ENCODE peak calls at places on chromosomes 5 and 9, in six cellular contexts. O is tibial artery, H is HAP-1, K is astrocyte, Q is epithelial cell of esophagus, Y is kidney. S is an unnamed sample.
A peak's percentile ranks its signal among the peaks of the same experiment; 100 is the strongest.

GRCh38 chr5:14449052-14449661 is 132.4 kb upstream of the OTULINL start:
- DNase-seq in O (no peak), H (no peak), K (peak; percentile 97), Q (peak; percentile 10), Y (no peak), S (no peak)

GRCh38 chr5:41856644-41857491 is 13.4 kb downstream of the OXCT1 start:
- DNase-seq in O (peak; percentile 36), H (peak; percentile 58), K (peak; percentile 16), Q (peak; percentile 77), Y (no peak), S (no peak)

GRCh38 chr5:103669615-103670014 is 107.0 kb upstream of the NUDT12 start:
- DNase-seq in O (no peak), H (no peak), K (no peak), Q (no peak), Y (no peak), S (no peak)

GRCh38 chr5:131821221-131821620 is 24.4 kb upstream of the FNIP1 start:
- DNase-seq in O (no peak), H (no peak), K (peak; percentile 66), Q (no peak), Y (no peak), S (no peak)

GRCh38 chr5:40278881-40279280 is 400.8 kb upstream of the PTGER4 start:
- DNase-seq in O (no peak), H (no peak), K (no peak), Q (no peak), Y (no peak), S (no peak)

GRCh38 chr5:88883566-88884434 is 816 bp upstream of the MEF2C start:
- DNase-seq in O (peak; percentile 76), H (peak; percentile 71), K (peak; percentile 72), Q (peak; percentile 51), Y (peak; percentile 84), S (no peak)

GRCh38 chr9:37996050-37996811 is 72.8 kb downstream of the SHB start:
- DNase-seq in O (no peak), H (no peak), K (no peak), Q (no peak), Y (peak; percentile 23), S (no peak)

GRCh38 chr9:124371183-124371582 is 44.1 kb downstream of the PSMB7 start:
- DNase-seq in O (no peak), H (no peak), K (peak; percentile 52), Q (peak; percentile 49), Y (no peak), S (no peak)

GRCh38 chr9:95764920-95765319 is 110.6 kb upstream of the ERCC6L2 start:
- DNase-seq in O (no peak), H (no peak), K (no peak), Q (peak; percentile 72), Y (no peak), S (no peak)

GRCh38 chr5:143016777-143017374 is 246.7 kb downstream of the ARHGAP26 start:
- DNase-seq in O (peak; percentile 32), H (no peak), K (peak; percentile 44), Q (peak; percentile 74), Y (no peak), S (no peak)

GRCh38 chr9:76895186-76895585 is 10.7 kb downstream of the PRUNE2 start:
- DNase-seq in O (no peak), H (no peak), K (no peak), Q (no peak), Y (no peak), S (no peak)

GRCh38 chr9:5931657-5932056 is 41.0 kb downstream of the MLANA start:
- DNase-seq in O (no peak), H (no peak), K (no peak), Q (no peak), Y (no peak), S (no peak)

GRCh38 chr5:1214163-1214935 is 10.8 kb upstream of the SLC6A18 start:
- DNase-seq in O (no peak), H (no peak), K (no peak), Q (no peak), Y (peak; percentile 72), S (no peak)

GRCh38 chr5:74296685-74297084 is 343.8 kb downstream of the ENC1 start:
- DNase-seq in O (no peak), H (no peak), K (no peak), Q (peak; percentile 60), Y (no peak), S (no peak)

GRCh38 chr5:104048231-104048630 is 485.6 kb upstream of the NUDT12 start:
- DNase-seq in O (no peak), H (no peak), K (peak; percentile 55), Q (no peak), Y (no peak), S (no peak)

GRCh38 chr5:10046681-10047080 is 203.0 kb downstream of the ATPSCKMT start:
- DNase-seq in O (no peak), H (no peak), K (no peak), Q (no peak), Y (no peak), S (no peak)

GRCh38 chr9:108662090-108662875 is 193.5 kb downstream of the ACTL7B start:
- DNase-seq in O (no peak), H (no peak), K (no peak), Q (peak; percentile 27), Y (no peak), S (no peak)

GRCh38 chr5:42749020-42749419 is 7.6 kb upstream of the CCDC152 start:
- DNase-seq in O (no peak), H (no peak), K (no peak), Q (no peak), Y (no peak), S (no peak)

GRCh38 chr5:112823656-112824055 is 37.4 kb upstream of the SRP19 start:
- DNase-seq in O (no peak), H (no peak), K (no peak), Q (peak; percentile 68), Y (no peak), S (no peak)

GRCh38 chr5:1745190-1745805 is 54.3 kb downstream of the MRPL36 start:
- DNase-seq in O (peak; percentile 17), H (no peak), K (no peak), Q (no peak), Y (peak; percentile 58), S (no peak)

GRCh38 chr9:16029056-16029615 is 476.3 kb downstream of the CCDC171 start:
- DNase-seq in O (no peak), H (no peak), K (peak; percentile 50), Q (no peak), Y (no peak), S (no peak)

GRCh38 chr9:3261484-3261883 is 264.3 kb downstream of the RFX3 start:
- DNase-seq in O (no peak), H (no peak), K (no peak), Q (peak; percentile 1), Y (no peak), S (no peak)

GRCh38 chr9:135075234-135076142 is 12.0 kb upstream of the OLFM1 start:
- DNase-seq in O (peak; percentile 59), H (no peak), K (no peak), Q (no peak), Y (peak; percentile 86), S (no peak)

GRCh38 chr9:135076143-135076875 is 11.2 kb upstream of the OLFM1 start:
- DNase-seq in O (no peak), H (no peak), K (no peak), Q (no peak), Y (peak; percentile 55), S (no peak)

GRCh38 chr9:135077497-135078200 is 9.8 kb upstream of the OLFM1 start:
- DNase-seq in O (no peak), H (no peak), K (no peak), Q (no peak), Y (peak; percentile 67), S (no peak)

GRCh38 chr9:135078361-135078821 is 9.1 kb upstream of the OLFM1 start:
- DNase-seq in O (no peak), H (no peak), K (no peak), Q (no peak), Y (no peak), S (no peak)

GRCh38 chr9:135076876-135077430 is 10.5 kb upstream of the OLFM1 start:
- DNase-seq in O (no peak), H (no peak), K (no peak), Q (no peak), Y (peak; percentile 24), S (no peak)
- H3K4me3 ChIP-seq in O (no peak overlapping the region), H (no peak overlapping the region), K (no peak overlapping the region), Q (no peak overlapping the region), Y (no peak overlapping the region), S (no peak overlapping the region)

DNA sequence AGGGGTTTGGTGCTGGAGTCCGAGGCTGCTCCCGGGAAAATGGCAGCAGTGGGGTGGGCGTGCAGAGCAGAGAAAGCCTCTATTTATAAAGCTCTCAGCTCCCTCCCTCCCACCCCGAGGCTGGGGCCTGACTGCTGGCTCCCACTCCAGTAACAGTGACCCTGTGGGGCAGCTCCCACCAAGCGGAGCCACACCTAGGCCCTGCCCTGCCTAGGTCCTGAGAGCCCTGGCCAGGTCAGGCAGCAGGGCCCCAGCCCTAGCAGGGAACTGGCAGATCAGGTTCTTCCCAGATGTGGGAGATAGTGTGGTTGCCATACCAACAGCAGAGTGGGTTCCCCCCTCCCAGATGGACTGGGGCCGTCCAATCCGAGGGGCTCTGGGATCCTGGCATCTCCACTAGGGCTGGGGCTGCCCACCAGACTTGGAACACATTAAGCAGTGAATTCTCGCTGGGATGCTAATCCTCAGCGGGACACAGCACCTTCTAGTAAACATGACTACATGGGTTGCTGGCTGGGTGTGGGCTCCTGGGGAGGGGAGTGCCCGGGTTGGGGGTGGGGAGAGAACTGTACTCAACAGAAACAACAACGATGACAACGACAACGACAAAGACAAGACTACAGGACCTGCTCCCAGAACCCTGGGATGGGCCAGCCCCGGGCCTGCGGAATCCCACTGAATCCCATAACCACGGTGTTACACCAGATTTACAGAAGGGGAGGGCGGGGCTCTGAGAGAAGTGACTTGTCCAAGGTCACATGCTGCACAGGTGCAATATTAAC is 1.5 kb downstream of the SH3GLB2 start:
- DNase-seq in O (no peak), H (no peak), K (no peak), Q (peak; percentile 46), Y (peak; percentile 85), S (no peak)
- H3K4me3 ChIP-seq in O (peak overlapping the region; percentile 87), H (peak overlapping the region; percentile 64), K (no peak overlapping the region), Q (peak overlapping the region; percentile 79), Y (peak overlapping the region; percentile 75), S (no peak overlapping the region)

GRCh38 chr5:137657073-137657472 is 78.8 kb downstream of the KLHL3 start:
- DNase-seq in O (no peak), H (no peak), K (no peak), Q (no peak), Y (no peak), S (no peak)
- H3K4me3 ChIP-seq in O (no peak overlapping the region), H (no peak overlapping the region), K (no peak overlapping the region), Q (no peak overlapping the region), Y (no peak overlapping the region), S (no peak overlapping the region)

DNA sequence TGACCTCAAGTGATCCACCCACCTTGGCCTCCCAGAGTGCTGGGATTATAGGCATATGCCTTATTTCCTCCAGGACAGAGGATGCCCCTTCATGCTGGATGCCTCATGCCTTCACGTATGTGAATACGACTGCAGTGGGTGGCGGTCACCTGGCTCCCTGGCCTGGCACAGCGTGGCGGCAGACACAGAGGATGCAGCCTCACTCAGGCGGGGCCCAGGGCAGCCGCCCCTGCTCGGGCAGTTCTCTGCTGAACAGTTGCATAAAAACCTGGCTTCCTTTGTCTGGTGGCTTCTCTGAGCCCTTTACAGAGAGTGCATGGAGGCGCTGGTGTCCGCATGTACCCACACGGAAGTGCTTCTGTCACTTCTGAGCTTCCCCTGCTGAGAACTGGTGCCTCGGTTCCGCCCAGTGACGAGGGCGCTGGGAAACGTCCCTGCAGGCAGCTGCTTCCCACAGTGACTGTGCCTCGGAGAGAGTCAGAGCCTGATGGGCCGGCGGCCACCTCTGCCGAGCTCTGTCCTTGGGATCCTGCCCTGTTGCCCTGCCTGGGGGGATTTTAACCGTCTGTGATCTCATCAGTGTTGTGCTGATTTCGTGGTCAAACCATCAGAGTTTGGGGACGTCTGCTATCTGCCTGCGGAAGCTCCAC is 153.2 kb upstream of the COL5A1 start:
- DNase-seq in O (no peak), H (no peak), K (no peak), Q (no peak), Y (peak; percentile 82), S (no peak)
- H3K4me3 ChIP-seq in O (no peak overlapping the region), H (no peak overlapping the region), K (no peak overlapping the region), Q (no peak overlapping the region), Y (no peak overlapping the region), S (no peak overlapping the region)